ENCODE peak calls at places on chromosomes 11 and 22, in ten cellular contexts. One of them, this sample, is unnamed.

GRCh38 chr11:69321877-69322350 is 28.0 kb downstream of the MYEOV start:
- DNase-seq in A549: no peak
- DNase-seq in sigmoid colon: peak
- DNase-seq in GM03348: peak
- DNase-seq in NCI-H1105: no peak
- DNase-seq in mucosa of gallbladder: no peak
- DNase-seq in stimulated activated CD4-positive, alpha-beta T cell treated with anti-CD3 and anti-CD28 coated beads, Interleukin-1b, Interleukin-23, amount 100 ng/mL, for 4 hours: no peak
- DNase-seq in GM23248: peak
- DNase-seq in GM12865: no peak
- DNase-seq in naive B cell: no peak
- DNase-seq in this sample: peak

GRCh38 chr22:36104435-36104834 is 56.1 kb downstream of the APOL3 start:
- DNase-seq in naive B cell: no peak
- DNase-seq in A549: no peak
- DNase-seq in GM12865: no peak
- DNase-seq in GM23248: no peak
- DNase-seq in mucosa of gallbladder: no peak
- DNase-seq in NCI-H1105: no peak
- DNase-seq in stimulated activated CD4-positive, alpha-beta T cell treated with anti-CD3 and anti-CD28 coated beads, Interleukin-1b, Interleukin-23, amount 100 ng/mL, for 4 hours: no peak
- DNase-seq in sigmoid colon: peak
- DNase-seq in GM03348: no peak
- DNase-seq in this sample: no peak

GRCh38 chr11:68408512-68408911 is 52.0 kb upstream of the PPP6R3 start:
- DNase-seq in GM12865: no peak
- DNase-seq in mucosa of gallbladder: no peak
- DNase-seq in stimulated activated CD4-positive, alpha-beta T cell treated with anti-CD3 and anti-CD28 coated beads, Interleukin-1b, Interleukin-23, amount 100 ng/mL, for 4 hours: no peak
- DNase-seq in NCI-H1105: no peak
- DNase-seq in GM03348: no peak
- DNase-seq in naive B cell: no peak
- DNase-seq in A549: no peak
- DNase-seq in sigmoid colon: no peak
- DNase-seq in GM23248: no peak
- DNase-seq in this sample: no peak

GRCh38 chr11:64206457-64207246 is at the start of gene FERMT3:
- DNase-seq in NCI-H1105: no peak
- DNase-seq in naive B cell: peak
- DNase-seq in A549: no peak
- DNase-seq in GM12865: peak
- DNase-seq in stimulated activated CD4-positive, alpha-beta T cell treated with anti-CD3 and anti-CD28 coated beads, Interleukin-1b, Interleukin-23, amount 100 ng/mL, for 4 hours: peak
- DNase-seq in mucosa of gallbladder: peak
- DNase-seq in sigmoid colon: no peak
- DNase-seq in GM03348: no peak
- DNase-seq in GM23248: no peak
- DNase-seq in this sample: no peak

GRCh38 chr11:125085301-125086081 is 22.4 kb downstream of the SLC37A2 start:
- DNase-seq in GM12865: no peak
- DNase-seq in sigmoid colon: peak
- DNase-seq in GM23248: no peak
- DNase-seq in naive B cell: no peak
- DNase-seq in NCI-H1105: no peak
- DNase-seq in GM03348: no peak
- DNase-seq in mucosa of gallbladder: no peak
- DNase-seq in A549: no peak
- DNase-seq in stimulated activated CD4-positive, alpha-beta T cell treated with anti-CD3 and anti-CD28 coated beads, Interleukin-1b, Interleukin-23, amount 100 ng/mL, for 4 hours: no peak
- DNase-seq in this sample: no peak

GRCh38 chr11:122816701-122817100 is 21.6 kb upstream of the CRTAM start:
- DNase-seq in A549: no peak
- DNase-seq in mucosa of gallbladder: no peak
- DNase-seq in GM12865: no peak
- DNase-seq in NCI-H1105: no peak
- DNase-seq in GM23248: no peak
- DNase-seq in GM03348: no peak
- DNase-seq in sigmoid colon: no peak
- DNase-seq in stimulated activated CD4-positive, alpha-beta T cell treated with anti-CD3 and anti-CD28 coated beads, Interleukin-1b, Interleukin-23, amount 100 ng/mL, for 4 hours: no peak
- DNase-seq in naive B cell: no peak
- DNase-seq in this sample: no peak

GRCh38 chr11:68036717-68037239 is 2.0 kb upstream of the TCIRG1 start:
- DNase-seq in NCI-H1105: no peak
- DNase-seq in GM12865: no peak
- DNase-seq in GM23248: no peak
- DNase-seq in mucosa of gallbladder: peak
- DNase-seq in GM03348: no peak
- DNase-seq in stimulated activated CD4-positive, alpha-beta T cell treated with anti-CD3 and anti-CD28 coated beads, Interleukin-1b, Interleukin-23, amount 100 ng/mL, for 4 hours: no peak
- DNase-seq in naive B cell: no peak
- DNase-seq in sigmoid colon: peak
- DNase-seq in A549: no peak
- DNase-seq in this sample: no peak

GRCh38 chr22:44278234-44279058 is 34.3 kb downstream of the SHISAL1 start:
- DNase-seq in stimulated activated CD4-positive, alpha-beta T cell treated with anti-CD3 and anti-CD28 coated beads, Interleukin-1b, Interleukin-23, amount 100 ng/mL, for 4 hours: no peak
- DNase-seq in GM03348: no peak
- DNase-seq in NCI-H1105: no peak
- DNase-seq in GM23248: no peak
- DNase-seq in naive B cell: no peak
- DNase-seq in A549: no peak
- DNase-seq in GM12865: no peak
- DNase-seq in sigmoid colon: no peak
- DNase-seq in mucosa of gallbladder: no peak
- DNase-seq in this sample: no peak

GRCh38 chr11:111378773-111379499 is at the start of gene POU2AF1:
- DNase-seq in A549: no peak
- DNase-seq in sigmoid colon: no peak
- DNase-seq in GM23248: peak
- DNase-seq in GM03348: peak
- DNase-seq in GM12865: peak
- DNase-seq in mucosa of gallbladder: no peak
- DNase-seq in NCI-H1105: no peak
- DNase-seq in stimulated activated CD4-positive, alpha-beta T cell treated with anti-CD3 and anti-CD28 coated beads, Interleukin-1b, Interleukin-23, amount 100 ng/mL, for 4 hours: peak
- DNase-seq in naive B cell: peak
- DNase-seq in this sample: peak

GRCh38 chr11:116545912-116546311 is 226.9 kb downstream of the BUD13 start:
- DNase-seq in naive B cell: no peak
- DNase-seq in sigmoid colon: peak
- DNase-seq in GM12865: no peak
- DNase-seq in A549: no peak
- DNase-seq in stimulated activated CD4-positive, alpha-beta T cell treated with anti-CD3 and anti-CD28 coated beads, Interleukin-1b, Interleukin-23, amount 100 ng/mL, for 4 hours: no peak
- DNase-seq in GM03348: no peak
- DNase-seq in GM23248: no peak
- DNase-seq in mucosa of gallbladder: no peak
- DNase-seq in NCI-H1105: no peak
- DNase-seq in this sample: no peak

GRCh38 chr22:41243361-41243760 is 2.6 kb upstream of the CHADL start:
- DNase-seq in A549: no peak
- DNase-seq in mucosa of gallbladder: no peak
- DNase-seq in stimulated activated CD4-positive, alpha-beta T cell treated with anti-CD3 and anti-CD28 coated beads, Interleukin-1b, Interleukin-23, amount 100 ng/mL, for 4 hours: no peak
- DNase-seq in GM23248: no peak
- DNase-seq in GM03348: no peak
- DNase-seq in GM12865: no peak
- DNase-seq in sigmoid colon: no peak
- DNase-seq in NCI-H1105: no peak
- DNase-seq in naive B cell: no peak
- DNase-seq in this sample: no peak

GRCh38 chr22:26671317-26672059 is 14.1 kb downstream of the MIAT start:
- DNase-seq in GM03348: no peak
- DNase-seq in stimulated activated CD4-positive, alpha-beta T cell treated with anti-CD3 and anti-CD28 coated beads, Interleukin-1b, Interleukin-23, amount 100 ng/mL, for 4 hours: peak
- DNase-seq in mucosa of gallbladder: peak
- DNase-seq in GM12865: peak
- DNase-seq in GM23248: no peak
- DNase-seq in NCI-H1105: peak
- DNase-seq in A549: no peak
- DNase-seq in naive B cell: peak
- DNase-seq in sigmoid colon: peak
- DNase-seq in this sample: no peak

GRCh38 chr22:19120829-19121630 is 1.2 kb downstream of the DGCR2 start:
- DNase-seq in GM12865: no peak
- DNase-seq in GM03348: peak
- DNase-seq in NCI-H1105: no peak
- DNase-seq in GM23248: peak
- DNase-seq in mucosa of gallbladder: peak
- DNase-seq in naive B cell: no peak
- DNase-seq in sigmoid colon: no peak
- DNase-seq in A549: peak
- DNase-seq in stimulated activated CD4-positive, alpha-beta T cell treated with anti-CD3 and anti-CD28 coated beads, Interleukin-1b, Interleukin-23, amount 100 ng/mL, for 4 hours: peak
- DNase-seq in this sample: no peak

GRCh38 chr11:6615882-6616585 is 3.2 kb downstream of the TPP1 start:
- DNase-seq in GM03348: no peak
- DNase-seq in GM12865: no peak
- DNase-seq in stimulated activated CD4-positive, alpha-beta T cell treated with anti-CD3 and anti-CD28 coated beads, Interleukin-1b, Interleukin-23, amount 100 ng/mL, for 4 hours: no peak
- DNase-seq in A549: no peak
- DNase-seq in mucosa of gallbladder: no peak
- DNase-seq in naive B cell: no peak
- DNase-seq in GM23248: peak
- DNase-seq in sigmoid colon: peak
- DNase-seq in NCI-H1105: no peak
- DNase-seq in this sample: no peak

GRCh38 chr11:105862736-105863367 is 159.2 kb downstream of the MSANTD4 start:
- DNase-seq in sigmoid colon: no peak
- DNase-seq in mucosa of gallbladder: no peak
- DNase-seq in A549: no peak
- DNase-seq in GM03348: peak
- DNase-seq in GM23248: peak
- DNase-seq in GM12865: peak
- DNase-seq in stimulated activated CD4-positive, alpha-beta T cell treated with anti-CD3 and anti-CD28 coated beads, Interleukin-1b, Interleukin-23, amount 100 ng/mL, for 4 hours: no peak
- DNase-seq in NCI-H1105: peak
- DNase-seq in naive B cell: peak
- DNase-seq in this sample: peak

GRCh38 chr11:2482745-2483144 is 37.9 kb downstream of the KCNQ1 start:
- DNase-seq in naive B cell: no peak
- DNase-seq in stimulated activated CD4-positive, alpha-beta T cell treated with anti-CD3 and anti-CD28 coated beads, Interleukin-1b, Interleukin-23, amount 100 ng/mL, for 4 hours: no peak
- DNase-seq in GM12865: no peak
- DNase-seq in A549: no peak
- DNase-seq in NCI-H1105: no peak
- DNase-seq in GM03348: peak
- DNase-seq in mucosa of gallbladder: no peak
- DNase-seq in sigmoid colon: no peak
- DNase-seq in GM23248: no peak
- DNase-seq in this sample: no peak

GRCh38 chr22:49727191-49727880 is 100.3 kb downstream of the BRD1 start:
- DNase-seq in naive B cell: no peak
- DNase-seq in mucosa of gallbladder: no peak
- DNase-seq in A549: no peak
- DNase-seq in stimulated activated CD4-positive, alpha-beta T cell treated with anti-CD3 and anti-CD28 coated beads, Interleukin-1b, Interleukin-23, amount 100 ng/mL, for 4 hours: no peak
- DNase-seq in GM23248: no peak
- DNase-seq in GM12865: no peak
- DNase-seq in GM03348: no peak
- DNase-seq in NCI-H1105: no peak
- DNase-seq in sigmoid colon: no peak
- DNase-seq in this sample: no peak

GRCh38 chr22:49547751-49548239 is 279.9 kb downstream of the BRD1 start:
- DNase-seq in A549: no peak
- DNase-seq in naive B cell: no peak
- DNase-seq in GM03348: no peak
- DNase-seq in NCI-H1105: no peak
- DNase-seq in GM12865: no peak
- DNase-seq in stimulated activated CD4-positive, alpha-beta T cell treated with anti-CD3 and anti-CD28 coated beads, Interleukin-1b, Interleukin-23, amount 100 ng/mL, for 4 hours: no peak
- DNase-seq in mucosa of gallbladder: no peak
- DNase-seq in sigmoid colon: peak
- DNase-seq in GM23248: no peak
- DNase-seq in this sample: no peak

GRCh38 chr22:40654522-40655167 is 18.1 kb upstream of the MRTFA start:
- DNase-seq in stimulated activated CD4-positive, alpha-beta T cell treated with anti-CD3 and anti-CD28 coated beads, Interleukin-1b, Interleukin-23, amount 100 ng/mL, for 4 hours: no peak
- DNase-seq in GM03348: peak
- DNase-seq in GM12865: no peak
- DNase-seq in NCI-H1105: peak
- DNase-seq in GM23248: peak
- DNase-seq in sigmoid colon: peak
- DNase-seq in A549: peak
- DNase-seq in mucosa of gallbladder: peak
- DNase-seq in naive B cell: no peak
- DNase-seq in this sample: no peak

GRCh38 chr11:76368497-76368896 is 12.4 kb downstream of the THAP12 start:
- DNase-seq in NCI-H1105: no peak
- DNase-seq in GM23248: no peak
- DNase-seq in GM12865: no peak
- DNase-seq in naive B cell: no peak
- DNase-seq in sigmoid colon: no peak
- DNase-seq in stimulated activated CD4-positive, alpha-beta T cell treated with anti-CD3 and anti-CD28 coated beads, Interleukin-1b, Interleukin-23, amount 100 ng/mL, for 4 hours: no peak
- DNase-seq in mucosa of gallbladder: no peak
- DNase-seq in GM03348: no peak
- DNase-seq in A549: no peak
- DNase-seq in this sample: no peak

GRCh38 chr11:75790986-75791385 is 22.4 kb downstream of the DGAT2 start:
- DNase-seq in NCI-H1105: no peak
- DNase-seq in GM03348: no peak
- DNase-seq in A549: no peak
- DNase-seq in GM12865: no peak
- DNase-seq in stimulated activated CD4-positive, alpha-beta T cell treated with anti-CD3 and anti-CD28 coated beads, Interleukin-1b, Interleukin-23, amount 100 ng/mL, for 4 hours: no peak
- DNase-seq in sigmoid colon: no peak
- DNase-seq in mucosa of gallbladder: no peak
- DNase-seq in naive B cell: no peak
- DNase-seq in GM23248: peak
- DNase-seq in this sample: no peak